ENCODE peak calls at places on chromosomes 16 and 17, in four cellular contexts. Y is PC-9, R is upper lobe of right lung, B is mucosa of descending colon. N is an unnamed sample.

GRCh38 chr17:71023631-71024030 is 854.3 kb downstream of the KCNJ2 start:
- DNase-seq in Y (no peak), R (no peak), B (no peak), N (peak; percentile 75)

GRCh38 chr16:9706217-9706616 is 476.0 kb downstream of the GRIN2A start:
- DNase-seq in Y (no peak), R (no peak), B (no peak), N (no peak)

GRCh38 chr17:17628388-17629008 is 37.0 kb upstream of the PEMT start:
- DNase-seq in R (no peak), B (peak; percentile 64), Y (no peak), N (no peak)

GRCh38 chr17:75010683-75011406 is 1.6 kb upstream of the MRPL58 start:
- DNase-seq in Y (peak; percentile 63), R (no peak), B (peak; percentile 64), N (no peak)

GRCh38 chr16:3580271-3580670 is 3.1 kb upstream of the NLRC3 start:
- DNase-seq in R (no peak), Y (no peak), B (no peak), N (no peak)

GRCh38 chr16:28609631-28610594 is at the start of gene SULT1A1:
- DNase-seq in B (peak; percentile 92), R (peak; percentile 92), Y (peak; percentile 85), N (peak; percentile 21)

GRCh38 chr16:30697264-30698138 is 1.5 kb upstream of the SRCAP start:
- DNase-seq in R (no peak), B (no peak), Y (peak; percentile 28), N (peak; percentile 97)

GRCh38 chr16:50622643-50623369 is 58.3 kb downstream of the SNX20 start:
- DNase-seq in Y (no peak), B (peak; percentile 24), R (no peak), N (no peak)

GRCh38 chr16:78372302-78372701 is 272.8 kb downstream of the WWOX start:
- DNase-seq in R (no peak), B (no peak), Y (no peak), N (no peak)

GRCh38 chr17:18129041-18129502 is 20.5 kb downstream of the MYO15A start:
- DNase-seq in B (no peak), Y (peak; percentile 69), R (peak; percentile 76), N (no peak)

GRCh38 chr17:3796110-3796821 is 4.7 kb downstream of the ITGAE start:
- DNase-seq in R (no peak), B (peak; percentile 80), Y (no peak), N (no peak)

GRCh38 chr16:27538508-27538907 is 11.2 kb downstream of the GTF3C1 start:
- DNase-seq in B (no peak), R (no peak), Y (no peak), N (peak; percentile 59)

GRCh38 chr16:70688266-70688742 is 2.5 kb upstream of the MTSS2 start:
- DNase-seq in Y (no peak), R (peak; percentile 90), B (peak; percentile 70), N (peak; percentile 68)

GRCh38 chr17:63542942-63543821 is 7.1 kb upstream of the DCAF7 start:
- DNase-seq in R (peak; percentile 53), B (peak; percentile 68), Y (no peak), N (no peak)

GRCh38 chr17:75267403-75268232 is 3.4 kb downstream of the MIF4GD start:
- DNase-seq in R (no peak), B (peak; percentile 77), Y (no peak), N (peak; percentile 17)

GRCh38 chr17:29720471-29720990 is 97.8 kb upstream of the CORO6 start:
- DNase-seq in R (no peak), Y (no peak), B (no peak), N (no peak)

GRCh38 chr16:47392114-47392513 is 68.7 kb downstream of the ITFG1 start:
- DNase-seq in B (no peak), R (no peak), Y (peak; percentile 60), N (peak; percentile 26)

GRCh38 chr17:16976686-16977550 is 5.0 kb upstream of the TNFRSF13B start:
- DNase-seq in R (no peak), B (no peak), Y (no peak), N (no peak)

GRCh38 chr17:21252875-21253645 is at the start of gene NATD1:
- DNase-seq in R (peak; percentile 92), Y (peak; percentile 58), B (peak; percentile 90), N (peak; percentile 91)

GRCh38 chr16:85707528-85708095 is 18.9 kb upstream of the GINS2 start:
- DNase-seq in R (no peak), B (no peak), Y (no peak), N (no peak)

GRCh38 chr17:48231995-48232729 is 124.6 kb downstream of the SNX11 start:
- DNase-seq in B (no peak), Y (no peak), R (no peak), N (no peak)

GRCh38 chr17:65442250-65442649 is 119.2 kb downstream of the AXIN2 start:
- DNase-seq in B (no peak), R (no peak), Y (no peak), N (no peak)

GRCh38 chr17:17888821-17889220 is 52.0 kb upstream of the SREBF1 start:
- DNase-seq in B (no peak), Y (no peak), R (no peak), N (no peak)

GRCh38 chr17:28701987-28702751 is 9.5 kb downstream of the PROCA1 start:
- DNase-seq in R (no peak), B (no peak), Y (no peak), N (no peak)

GRCh38 chr16:88772871-88773811 is 11.9 kb downstream of the PIEZO1 start:
- DNase-seq in R (no peak), B (peak; percentile 67), Y (peak; percentile 85), N (peak; percentile 85)

GRCh38 chr17:70048020-70048419 is 27.0 kb upstream of the KCNJ16 start:
- DNase-seq in Y (no peak), R (no peak), B (no peak), N (no peak)

GRCh38 chr16:29712770-29713169 is 33.0 kb downstream of the C16orf54 start:
- DNase-seq in Y (no peak), B (no peak), R (no peak), N (no peak)

GRCh38 chr17:10605221-10605783 is 51.8 kb downstream of the MYH3 start:
- DNase-seq in R (no peak), B (no peak), Y (no peak), N (no peak)

GRCh38 chr17:39573447-39574298 is 34.0 kb downstream of the NEUROD2 start:
- DNase-seq in R (peak; percentile 85), B (peak; percentile 66), Y (peak; percentile 57), N (peak; percentile 85)

GRCh38 chr16:1772362-1772907 is at the start of gene EME2:
- DNase-seq in R (no peak), B (peak; percentile 77), Y (no peak), N (no peak)

GRCh38 chr16:10858203-10858602 is 18.8 kb upstream of the CIITA start:
- DNase-seq in R (no peak), Y (no peak), B (no peak), N (no peak)

GRCh38 chr17:55741353-55741700 is 9.5 kb upstream of the PCTP start:
- DNase-seq in B (no peak), R (no peak), Y (no peak), N (no peak)

GRCh38 chr16:84464116-84464515 is 40.3 kb downstream of the MEAK7 start:
- DNase-seq in R (peak; percentile 16), B (no peak), Y (no peak), N (no peak)

GRCh38 chr16:88633684-88634140 is 4.7 kb upstream of the IL17C start:
- DNase-seq in B (peak; percentile 83), R (peak; percentile 80), Y (no peak), N (peak; percentile 28)

GRCh38 chr16:6645758-6646423 is 686.8 kb upstream of the RBFOX1 start:
- DNase-seq in Y (no peak), R (no peak), B (no peak), N (no peak)

GRCh38 chr16:1812732-1813163 is 13.9 kb downstream of the HAGH start:
- DNase-seq in Y (no peak), B (peak; percentile 79), R (peak; percentile 92), N (peak; percentile 92)

GRCh38 chr17:70976447-70976846 is 807.1 kb downstream of the KCNJ2 start:
- DNase-seq in B (no peak), R (no peak), Y (no peak), N (no peak)

GRCh38 chr16:79997257-79997656 is 396.7 kb upstream of the MAF start:
- DNase-seq in R (no peak), Y (no peak), B (no peak), N (peak; percentile 32)

GRCh38 chr17:3887811-3888210 is 5.0 kb downstream of the CAMKK1 start:
- DNase-seq in Y (no peak), R (no peak), B (no peak), N (no peak)

GRCh38 chr16:24747425-24747824 is 18.0 kb downstream of the TNRC6A start:
- DNase-seq in Y (no peak), B (no peak), R (no peak), N (no peak)
- H3K4me1 ChIP-seq in Y (peaks cover 15% of the 10 kb centered on the region), B (peaks cover 14% of the 10 kb centered on the region), R (peaks cover 66% of the 10 kb centered on the region), N (peaks cover 3% of the 10 kb centered on the region)

GRCh38 chr17:1493291-1493980 is 950 bp upstream of the MYO1C start:
- DNase-seq in B (no peak), Y (no peak), R (peak; percentile 76), N (peak; percentile 23)

GRCh38 chr17:1494203-1494602 is 1.7 kb upstream of the MYO1C start:
- DNase-seq in R (no peak), B (no peak), Y (no peak), N (no peak)

GRCh38 chr17:1490643-1491405 is 1.7 kb downstream of the MYO1C start:
- DNase-seq in Y (peak; percentile 48), B (peak; percentile 90), R (peak; percentile 91), N (peak; percentile 50)

GRCh38 chr17:1491406-1492248 is 859 bp downstream of the MYO1C start:
- DNase-seq in Y (no peak), B (peak; percentile 83), R (peak; percentile 88), N (peak; percentile 82)

GRCh38 chr17:1492249-1493206 is at the start of gene MYO1C:
- DNase-seq in R (no peak), Y (no peak), B (no peak), N (no peak)
- H3K4me1 ChIP-seq in R (peaks cover 66% of the 10 kb centered on the region), Y (peaks cover 33% of the 10 kb centered on the region), B (peaks cover 36% of the 10 kb centered on the region), N (peaks cover 3% of the 10 kb centered on the region)

GRCh38 chr17:76735006-76735405 is 2.1 kb downstream of the SRSF2 start:
- DNase-seq in R (no peak), Y (no peak), B (no peak), N (peak; percentile 47)
- H3K4me1 ChIP-seq in R (peaks cover 56% of the 10 kb centered on the region), Y (peaks cover 28% of the 10 kb centered on the region), B (peaks cover 26% of the 10 kb centered on the region), N (peaks cover 15% of the 10 kb centered on the region)

GRCh38 chr17:8957721-8958120 is 7.8 kb downstream of the PIK3R5 start:
- DNase-seq in Y (no peak), B (no peak), R (no peak), N (no peak)
- H3K4me1 ChIP-seq in Y (no peaks in the 10 kb centered on the region), B (no peaks in the 10 kb centered on the region), R (peaks cover 17% of the 10 kb centered on the region), N (no peaks in the 10 kb centered on the region)

GRCh38 chr17:19304751-19305150 is 57.8 kb downstream of the B9D1 start:
- DNase-seq in R (peak; percentile 52), B (no peak), Y (no peak), N (no peak)
- H3K4me1 ChIP-seq in R (peaks cover 45% of the 10 kb centered on the region), B (peaks cover 44% of the 10 kb centered on the region), Y (no peaks in the 10 kb centered on the region), N (peaks cover 4% of the 10 kb centered on the region)